ENCODE peak calls at places on chromosomes 7 and 10, in nine cellular contexts. V, D, P, Z, B, S, I, Q and Y are unnamed samples.

GRCh38 chr7:93043393-93043985 is 74.3 kb downstream of the SAMD9 start:
- DNase-seq in S (peak), Z (no peak), I (peak), B (peak), Q (no peak), V (peak), P (peak), D (no peak), Y (peak)

GRCh38 chr7:36677769-36678435 is 46.4 kb downstream of the AOAH start:
- DNase-seq in I (no peak), S (no peak), B (no peak), Z (no peak), P (no peak), Q (no peak), V (no peak), D (no peak), Y (no peak)

GRCh38 chr7:35647171-35647574 is 47.8 kb downstream of the HERPUD2 start:
- DNase-seq in P (no peak), S (no peak), V (no peak), I (no peak), Q (peak), Z (no peak), B (peak), D (peak), Y (peak)

GRCh38 chr10:77564781-77565589 is 72.6 kb downstream of the KCNMA1 start:
- DNase-seq in B (no peak), Q (no peak), P (no peak), Z (no peak), I (peak), S (no peak), V (no peak), D (no peak), Y (no peak)

GRCh38 chr7:1938788-1939433 is 268.8 kb downstream of the ELFN1 start:
- DNase-seq in V (peak), Z (no peak), S (no peak), B (no peak), P (no peak), I (no peak), D (no peak), Q (no peak), Y (no peak)

GRCh38 chr7:107779647-107780099 is 23.4 kb downstream of the SLC26A3 start:
- DNase-seq in V (no peak), P (no peak), S (no peak), D (no peak), B (no peak), Q (peak), I (no peak), Z (no peak), Y (peak)

GRCh38 chr7:77331938-77332695 is 84.0 kb downstream of the GSAP start:
- DNase-seq in Z (peak), V (peak), S (peak), P (peak), D (peak), Q (peak), I (peak), B (peak), Y (peak)

GRCh38 chr10:77899080-77899477 is 27.5 kb downstream of the DLG5 start:
- DNase-seq in S (peak), P (peak), Z (no peak), Q (no peak), D (no peak), I (peak), V (no peak), B (no peak), Y (no peak)

GRCh38 chr7:94823952-94824351 is 83.4 kb upstream of the PPP1R9A start:
- DNase-seq in D (no peak), V (no peak), I (peak), Q (no peak), Z (no peak), P (peak), S (no peak), B (no peak), Y (peak)

GRCh38 chr10:47255866-47256265 is 44.1 kb upstream of the GDF10 start:
- DNase-seq in S (no peak), P (no peak), Q (peak), D (no peak), I (no peak), Z (no peak), V (no peak), B (no peak), Y (no peak)

GRCh38 chr10:124068929-124069328 is 24.5 kb downstream of the CHST15 start:
- DNase-seq in Q (no peak), D (no peak), B (no peak), I (no peak), Z (no peak), V (no peak), S (no peak), P (no peak), Y (no peak)

GRCh38 chr10:109887272-109887671 is 36.0 kb downstream of the XPNPEP1 start:
- DNase-seq in S (no peak), Q (no peak), B (no peak), Z (no peak), V (no peak), I (peak), D (no peak), P (no peak), Y (no peak)

GRCh38 chr7:104928721-104929400 is 85.1 kb upstream of the KMT2E start:
- DNase-seq in V (no peak), D (no peak), Q (no peak), B (no peak), P (no peak), Z (no peak), S (no peak), I (no peak), Y (peak)

GRCh38 chr7:4189151-4189570 is 492.9 kb upstream of the FOXK1 start:
- DNase-seq in V (peak), B (peak), P (no peak), S (peak), I (peak), Q (peak), Z (no peak), D (no peak), Y (peak)

GRCh38 chr10:86730227-86730626 is 26.2 kb upstream of the BMPR1A start:
- DNase-seq in I (no peak), P (no peak), D (no peak), B (peak), Q (peak), S (no peak), V (peak), Z (no peak), Y (no peak)

GRCh38 chr7:116687801-116688201 is 15.8 kb downstream of the MET start:
- DNase-seq in D (no peak), Z (no peak), I (peak), B (no peak), V (no peak), S (peak), Q (no peak), P (no peak), Y (peak)

GRCh38 chr10:98170249-98171117 is 36.0 kb downstream of the R3HCC1L start:
- DNase-seq in V (no peak), B (peak), S (peak), D (peak), P (no peak), I (peak), Z (no peak), Q (peak), Y (peak)

GRCh38 chr10:14185501-14186045 is 145.2 kb downstream of the FRMD4A start:
- DNase-seq in S (peak), D (peak), I (peak), Q (no peak), V (no peak), B (no peak), Z (peak), P (no peak), Y (peak)

GRCh38 chr10:133377025-133377817 is 1.8 kb upstream of the PAOX start:
- DNase-seq in B (no peak), I (no peak), S (no peak), D (no peak), Z (no peak), V (peak), Q (no peak), P (no peak), Y (no peak)

GRCh38 chr10:21160116-21160515 is 263.0 kb upstream of the NEBL start:
- DNase-seq in S (no peak), V (no peak), Q (no peak), P (no peak), Z (no peak), I (no peak), B (peak), D (peak), Y (no peak)